ENCODE peak calls at places on chromosomes 13 and 19, in six cellular contexts. B is stimulated activated CD8-positive, alpha-beta memory T cell treated with anti-CD3 and anti-CD28 coated beads, Interleukin-15, amount 100 ng/mL, for 24 hours; Q is heart right ventricle; G is K562; N is T-cell; F is body of pancreas. O is an unnamed sample.

GRCh38 chr19:49343127-49343526 is 7.9 kb downstream of the CD37 start:
- DNase-seq in B (no peak), Q (no peak), G (no peak), N (no peak), F (no peak), O (no peak)

GRCh38 chr19:40805258-40805868 is 6.4 kb downstream of the EGLN2 start:
- DNase-seq in B (no peak), Q (no peak), G (no peak), N (no peak), F (peak; percentile 78), O (no peak)

GRCh38 chr13:48975101-48975925 is at the start of gene FNDC3A:
- DNase-seq in F (peak; percentile 79), Q (peak; percentile 83), N (peak; percentile 46), G (peak; percentile 69), B (no peak), O (peak; percentile 42)

GRCh38 chr13:108705031-108705430 is 75.6 kb downstream of the MYO16 start:
- DNase-seq in B (no peak), G (no peak), N (no peak), F (no peak), Q (no peak), O (no peak)

GRCh38 chr19:42352216-42352892 is 26.9 kb downstream of the MEGF8 start:
- DNase-seq in N (no peak), Q (no peak), B (no peak), G (peak; percentile 26), F (no peak), O (no peak)

GRCh38 chr13:33524086-33524485 is 238.5 kb upstream of the STARD13 start:
- DNase-seq in B (no peak), Q (no peak), G (no peak), N (no peak), F (peak; percentile 18), O (no peak)

GRCh38 chr19:14182481-14182880 is 23.5 kb downstream of the ADGRL1 start:
- DNase-seq in N (no peak), Q (no peak), G (no peak), F (no peak), B (no peak), O (no peak)

GRCh38 chr19:33476151-33476707 is 45.4 kb downstream of the PEPD start:
- DNase-seq in Q (no peak), F (no peak), G (no peak), N (no peak), B (no peak), O (no peak)

GRCh38 chr19:15935167-15935702 is 906 bp upstream of the CYP4F11 start:
- DNase-seq in B (no peak), Q (no peak), F (no peak), N (no peak), G (no peak), O (no peak)

GRCh38 chr13:100214886-100215285 is 126.0 kb downstream of the PCCA start:
- DNase-seq in G (no peak), F (no peak), N (no peak), B (no peak), Q (no peak), O (no peak)

GRCh38 chr13:94061316-94061715 is 418.2 kb downstream of the DCT start:
- DNase-seq in F (no peak), N (no peak), G (no peak), Q (no peak), B (no peak), O (no peak)

GRCh38 chr19:4738734-4739133 is 15.1 kb upstream of the DPP9 start:
- DNase-seq in G (no peak), N (no peak), F (no peak), B (no peak), Q (no peak), O (no peak)

GRCh38 chr13:30334663-30335386 is 27.5 kb upstream of the KATNAL1 start:
- DNase-seq in F (peak; percentile 43), N (no peak), G (peak; percentile 52), B (no peak), Q (no peak), O (no peak)

GRCh38 chr13:84973661-84974060 is 825.6 kb downstream of the SLITRK6 start:
- DNase-seq in G (no peak), F (no peak), B (no peak), N (no peak), Q (no peak), O (no peak)

GRCh38 chr19:50333737-50334617 is 4.8 kb upstream of the KCNC3 start:
- DNase-seq in Q (peak; percentile 84), B (peak; percentile 80), N (peak; percentile 45), F (peak; percentile 87), G (peak; percentile 97), O (peak; percentile 94)

GRCh38 chr13:99892189-99892588 is 79.4 kb downstream of the ZIC5 start:
- DNase-seq in G (no peak), N (no peak), F (no peak), Q (no peak), B (no peak), O (no peak)

GRCh38 chr13:99590519-99591011 is 89.3 kb downstream of the TM9SF2 start:
- DNase-seq in N (no peak), G (no peak), Q (no peak), F (no peak), B (no peak), O (no peak)

GRCh38 chr13:87777395-87777794 is 106.2 kb downstream of the SLITRK5 start:
- DNase-seq in F (no peak), B (no peak), G (no peak), N (no peak), Q (no peak), O (no peak)

GRCh38 chr19:38785187-38785699 is 3.8 kb upstream of the LGALS7B start:
- DNase-seq in F (no peak), N (no peak), Q (no peak), G (no peak), B (no peak), O (no peak)

GRCh38 chr13:50310734-50311133 is 295.5 kb downstream of the KCNRG start:
- DNase-seq in B (no peak), N (no peak), G (no peak), F (no peak), Q (no peak), O (no peak)

GRCh38 chr13:46386426-46386995 is 541 bp downstream of the RUBCNL start:
- DNase-seq in B (no peak), N (no peak), Q (no peak), F (no peak), G (no peak), O (no peak)

GRCh38 chr19:313169-313987 is 22.2 kb upstream of the PLPP2 start:
- DNase-seq in N (no peak), Q (no peak), B (no peak), G (no peak), F (no peak), O (no peak)

GRCh38 chr19:6271721-6272410 is 7.9 kb downstream of the MLLT1 start:
- DNase-seq in Q (peak; percentile 92), B (no peak), F (peak; percentile 79), G (peak; percentile 75), N (no peak), O (no peak)

GRCh38 chr13:107854880-107855279 is 360.5 kb downstream of the LIG4 start:
- DNase-seq in G (peak; percentile 49), F (no peak), B (no peak), Q (no peak), N (no peak), O (no peak)

GRCh38 chr13:48636550-48636949 is 17.2 kb upstream of the CYSLTR2 start:
- DNase-seq in B (no peak), F (no peak), N (no peak), Q (no peak), G (no peak), O (no peak)

GRCh38 chr19:55379161-55379560 is 2.5 kb downstream of the TMEM190 start:
- DNase-seq in F (no peak), G (no peak), Q (no peak), B (no peak), N (no peak), O (no peak)

GRCh38 chr19:17673937-17674799 is 14.0 kb downstream of the UNC13A start:
- DNase-seq in G (no peak), F (no peak), N (no peak), Q (no peak), B (no peak), O (no peak)

GRCh38 chr13:22915442-22916082 is 265.2 kb upstream of the SGCG start:
- DNase-seq in B (no peak), G (peak; percentile 13), F (peak; percentile 48), Q (peak; percentile 64), N (no peak), O (no peak)

GRCh38 chr19:42411581-42412178 is 15.5 kb downstream of the LIPE start:
- DNase-seq in Q (no peak), G (no peak), N (no peak), F (no peak), B (no peak), O (no peak)

GRCh38 chr19:4597975-4598671 is 38.6 kb upstream of the SEMA6B start:
- DNase-seq in F (peak; percentile 28), N (peak; percentile 35), B (no peak), G (peak; percentile 95), Q (peak; percentile 52), O (peak; percentile 77)

GRCh38 chr19:36417752-36418286 is 625 bp downstream of the ZFP82 start:
- DNase-seq in N (no peak), G (peak; percentile 5), Q (peak; percentile 13), F (no peak), B (no peak), O (no peak)

GRCh38 chr19:37979547-37980082 is 72.6 kb downstream of the SIPA1L3 start:
- DNase-seq in B (no peak), Q (no peak), N (no peak), F (peak; percentile 68), G (no peak), O (no peak)

GRCh38 chr19:46746281-46746965 is at the start of gene STRN4:
- DNase-seq in F (peak; percentile 61), B (no peak), G (peak; percentile 94), N (no peak), Q (peak; percentile 63), O (peak; percentile 91)

GRCh38 chr13:72643339-72643989 is 84.0 kb downstream of the MZT1 start:
- DNase-seq in F (peak; percentile 52), G (peak; percentile 13), Q (no peak), B (peak; percentile 12), N (no peak), O (no peak)

GRCh38 chr13:90055121-90055520 is 1292.4 kb upstream of the MIR17HG start:
- DNase-seq in Q (no peak), B (no peak), N (no peak), F (no peak), G (no peak), O (no peak)

GRCh38 chr19:1168877-1169791 is 4.9 kb downstream of the SBNO2 start:
- DNase-seq in G (no peak), N (no peak), Q (no peak), F (peak; percentile 55), B (no peak), O (no peak)

GRCh38 chr13:40386586-40386985 is 279.9 kb downstream of the FOXO1 start:
- DNase-seq in G (no peak), B (no peak), Q (no peak), N (no peak), F (no peak), O (no peak)

GRCh38 chr19:40422428-40423226 is 3.2 kb downstream of the SERTAD1 start:
- DNase-seq in Q (no peak), B (no peak), N (no peak), F (no peak), G (no peak), O (no peak)

GRCh38 chr13:48412881-48413351 is at the start of gene LPAR6:
- DNase-seq in Q (no peak), G (no peak), F (no peak), N (no peak), B (no peak), O (no peak)

O was measured in D721Med.